ENCODE peak calls at places on chromosome 1, in seven cellular contexts. S is mammary epithelial cell, L is psoas muscle, H is Peyer's patch, E is brain microvascular endothelial cell, R is endodermal cell, F is heart right ventricle. C is an unnamed sample. For H3K27me3, the result is how much of the 10 kb centered on the place peaks cover.

GRCh38 chr1:197773856-197774255 is 1.4 kb downstream of the DENND1B start:
- DNase-seq in S (no peak), L (no peak), H (no peak), E (no peak), R (no peak), F (no peak), C (no peak)

GRCh38 chr1:216750031-216750627 is 26.9 kb upstream of the ESRRG start:
- DNase-seq in S (peak), L (no peak), H (peak), E (peak), R (peak), F (peak), C (peak)

GRCh38 chr1:26721669-26722355 is 26.0 kb downstream of the ARID1A start:
- DNase-seq in S (no peak), L (no peak), H (no peak), E (no peak), R (no peak), F (no peak), C (no peak)

GRCh38 chr1:17955302-17956285 is 152.0 kb upstream of the IGSF21 start:
- DNase-seq in S (peak), L (peak), H (no peak), E (no peak), R (no peak), F (no peak), C (no peak)

GRCh38 chr1:47675047-47675675 is 237.3 kb downstream of the FOXD2 start:
- DNase-seq in S (no peak), L (no peak), H (no peak), E (no peak), R (peak), F (no peak), C (no peak)

GRCh38 chr1:226655251-226656163 is 83.6 kb downstream of the ITPKB start:
- DNase-seq in S (no peak), L (peak), H (peak), E (no peak), R (peak), F (no peak), C (no peak)

GRCh38 chr1:9717193-9718005 is 65.9 kb downstream of the PIK3CD start:
- DNase-seq in S (no peak), L (peak), H (peak), E (no peak), R (peak), F (peak), C (no peak)

GRCh38 chr1:210685295-210685650 is 356.6 kb downstream of the HHAT start:
- DNase-seq in S (no peak), L (no peak), H (no peak), E (no peak), R (peak), F (no peak), C (no peak)

GRCh38 chr1:93591833-93592635 is 89.6 kb downstream of the BCAR3 start:
- DNase-seq in S (no peak), L (peak), H (peak), E (no peak), R (no peak), F (no peak), C (no peak)

GRCh38 chr1:236686815-236687160 is 489 bp downstream of the ACTN2 start:
- DNase-seq in S (no peak), L (peak), H (no peak), E (no peak), R (peak), F (no peak), C (no peak)

GRCh38 chr1:57489342-57490036 is 65.6 kb upstream of the DAB1 start:
- DNase-seq in S (peak), L (no peak), H (no peak), E (peak), R (no peak), F (no peak), C (peak)

GRCh38 chr1:29532285-29532684 is 296.0 kb downstream of the PTPRU start:
- DNase-seq in S (no peak), L (no peak), H (peak), E (no peak), R (peak), F (no peak), C (no peak)

DNA sequence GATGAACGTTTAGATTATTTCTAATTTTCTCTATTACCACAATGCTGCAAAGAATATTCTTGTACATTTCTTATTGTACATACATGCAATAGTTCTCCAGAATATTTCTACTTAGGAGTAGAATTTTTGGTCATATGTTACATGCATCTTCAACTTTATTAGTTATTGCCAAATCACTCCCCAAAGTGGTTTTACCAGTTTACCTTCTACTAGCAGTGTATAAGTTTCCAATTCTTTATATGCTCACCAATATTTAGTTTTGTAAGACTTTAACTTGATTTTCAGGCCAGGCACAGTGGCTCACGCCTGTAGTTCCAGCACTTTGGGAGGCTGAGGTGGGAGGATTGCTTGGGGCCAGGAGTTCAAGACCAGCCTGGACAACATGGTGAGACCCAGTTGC is 55.4 kb downstream of the SNRPE start:
- DNase-seq in S (no peak), L (no peak), H (no peak), E (no peak), R (no peak), F (no peak), C (peak)
- H3K4me3 ChIP-seq in S (no peak), L (no peak), H (no peak), E (no peak), R (no peak), F (no peak), C (no peak)

DNA sequence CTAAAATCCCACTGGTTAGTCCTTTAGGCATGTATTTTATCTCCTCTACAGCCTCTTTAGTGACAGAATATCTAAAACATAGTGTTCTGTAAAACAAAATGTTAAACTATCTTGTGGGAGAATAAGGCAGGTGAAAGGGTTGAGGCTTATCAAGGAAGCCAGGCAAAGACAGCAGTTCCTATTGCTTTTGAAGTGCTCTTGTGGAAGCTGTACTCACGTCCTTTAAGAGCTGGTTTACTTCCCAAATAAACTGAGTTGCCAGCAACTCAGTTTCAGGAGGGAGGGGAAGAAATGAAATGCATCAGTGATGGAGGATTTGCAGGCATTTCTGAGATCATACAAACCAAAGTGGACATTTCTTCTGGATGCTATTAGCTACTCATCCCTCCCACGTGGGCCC is 529.7 kb upstream of the ZRANB2 start:
- DNase-seq in S (no peak), L (no peak), H (no peak), E (no peak), R (no peak), F (no peak), C (no peak)
- H3K27me3 ChIP-seq in S (under half), L (under half), H (under half), E (under half), R (under half), F (under half), C (under half)

DNA sequence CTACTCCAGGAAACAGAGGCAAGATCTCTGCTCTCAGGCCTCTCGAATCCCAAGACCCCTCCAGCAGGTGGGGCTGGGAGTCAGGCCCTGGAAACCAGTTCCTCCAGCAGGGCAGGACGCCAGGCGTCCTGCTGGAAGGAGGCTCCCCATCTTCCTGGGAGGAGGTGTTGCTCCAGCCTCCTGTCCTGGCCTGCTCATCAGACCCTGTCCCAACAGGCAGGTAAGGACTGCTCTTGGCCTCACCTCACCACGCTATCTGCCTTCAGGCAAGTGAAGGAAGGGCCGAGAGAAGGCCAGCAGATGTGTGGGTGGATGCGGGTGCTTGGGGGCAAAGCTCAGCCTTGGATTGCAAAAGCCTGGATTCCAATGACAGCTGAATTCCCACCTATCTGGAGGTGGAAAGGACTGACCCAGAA is 82.9 kb downstream of the SSBP3 start:
- DNase-seq in S (peak), L (no peak), H (no peak), E (no peak), R (peak), F (no peak), C (peak)
- TF ChIP-seq CTCF in S (peak), L (no peak), H (peak), E (peak), R (peak), F (peak), C (peak)

GRCh38 chr1:154420172-154420571 is 15.0 kb downstream of the IL6R start:
- DNase-seq in S (peak), L (peak), H (peak), E (peak), R (peak), F (peak), C (peak)
- H3K4me3 ChIP-seq in S (no peak), L (peak), H (no peak), E (no peak), R (no peak), F (no peak), C (no peak)

DNA sequence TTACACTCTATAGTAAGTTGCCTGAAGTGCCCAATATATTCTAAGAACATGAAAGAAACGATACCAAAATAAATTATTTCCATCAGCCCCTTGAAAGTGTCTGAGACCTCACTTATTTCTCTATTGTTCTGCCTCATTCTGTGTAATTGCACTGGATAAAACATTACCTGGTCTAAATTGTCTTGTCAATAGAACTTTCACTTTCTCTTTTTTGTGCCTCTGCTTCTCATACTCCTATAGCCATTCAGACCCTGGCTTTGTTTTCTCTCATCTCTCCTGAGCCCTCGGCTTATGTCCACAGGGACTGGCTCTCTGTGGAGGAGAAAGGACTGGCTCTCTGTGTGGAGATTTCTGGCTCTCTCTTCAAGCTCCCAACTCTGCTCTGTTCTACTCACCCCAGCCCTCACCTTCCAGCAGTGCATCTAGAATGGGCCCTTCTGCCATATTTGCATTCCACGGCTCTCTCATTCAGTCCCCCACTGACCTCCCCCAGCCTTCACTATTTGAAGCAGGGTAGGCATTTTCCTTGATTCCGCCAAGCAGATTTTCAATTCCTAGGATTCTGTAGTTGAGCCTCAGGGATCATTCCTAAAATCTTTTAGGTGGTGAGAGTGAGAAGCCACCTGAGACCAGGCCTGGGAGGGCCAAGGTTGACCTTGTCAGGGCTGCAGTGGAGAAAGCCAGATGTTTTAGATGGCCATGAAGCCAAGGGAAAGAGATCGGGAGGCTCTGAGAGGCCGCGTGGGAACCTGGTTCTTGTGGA is 15.9 kb upstream of the GALNT2 start:
- DNase-seq in S (no peak), L (no peak), H (no peak), E (no peak), R (no peak), F (no peak), C (no peak)
- H3K27me3 ChIP-seq in S (under half), L (under half), H (under half), E (under half), R (under half), F (under half), C (under half)

GRCh38 chr1:246805135-246805716 is 81.0 kb downstream of the SCCPDH start:
- DNase-seq in S (no peak), L (no peak), H (no peak), E (no peak), R (no peak), F (no peak), C (no peak)

GRCh38 chr1:246814890-246815289 is 90.7 kb downstream of the SCCPDH start:
- DNase-seq in S (no peak), L (no peak), H (no peak), E (no peak), R (no peak), F (no peak), C (no peak)

GRCh38 chr1:246811985-246812384 is 87.8 kb downstream of the SCCPDH start:
- DNase-seq in S (no peak), L (no peak), H (no peak), E (no peak), R (no peak), F (no peak), C (no peak)

GRCh38 chr1:246803891-246804290 is 79.7 kb downstream of the SCCPDH start:
- DNase-seq in S (no peak), L (no peak), H (no peak), E (no peak), R (no peak), F (no peak), C (no peak)

GRCh38 chr1:246809473-246809872 is 85.3 kb downstream of the SCCPDH start:
- DNase-seq in S (no peak), L (no peak), H (no peak), E (no peak), R (no peak), F (no peak), C (no peak)
- TF ChIP-seq CTCF in S (no peak), L (no peak), H (no peak), E (peak), R (peak), F (no peak), C (no peak)

GRCh38 chr1:167936930-167937708 is at the start of gene MPC2:
- DNase-seq in S (peak), L (peak), H (peak), E (peak), R (peak), F (peak), C (peak)
- H3K4me3 ChIP-seq in S (peak), L (peak), H (peak), E (peak), R (peak), F (peak), C (peak)

DNA sequence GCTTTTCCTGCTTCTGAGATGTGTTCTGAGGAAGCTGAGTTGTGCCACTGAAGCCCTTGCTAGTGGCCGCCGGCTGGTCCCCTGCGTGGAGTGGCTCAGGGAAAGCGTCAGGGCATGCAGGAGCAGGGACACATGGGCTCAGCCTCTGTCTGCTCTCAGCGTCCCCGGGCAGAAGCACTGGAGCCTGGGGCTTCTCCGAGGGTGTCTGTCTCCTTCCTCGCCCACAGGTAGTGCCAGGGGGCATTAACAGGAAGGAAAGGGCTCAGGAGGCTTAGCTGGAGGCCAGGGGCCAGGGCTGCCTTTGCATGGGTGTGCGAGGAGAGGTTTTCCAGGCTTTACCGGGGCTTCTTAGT is 7.4 kb downstream of the PRDM16 start:
- DNase-seq in S (no peak), L (no peak), H (no peak), E (no peak), R (no peak), F (no peak), C (no peak)
- H3K27me3 ChIP-seq in S (under half), L (under half), H (under half), E (under half), R (half or more), F (under half), C (under half)

GRCh38 chr1:150484861-150485260 is 2.4 kb upstream of the TARS2 start:
- DNase-seq in S (peak), L (no peak), H (peak), E (no peak), R (no peak), F (no peak), C (peak)
- TF ChIP-seq CTCF in S (peak), L (no peak), H (peak), E (peak), R (peak), F (no peak), C (peak)

GRCh38 chr1:40712997-40713396 is 21.5 kb downstream of the NFYC start:
- DNase-seq in S (no peak), L (no peak), H (no peak), E (no peak), R (no peak), F (peak), C (no peak)

GRCh38 chr1:40709802-40710278 is 18.3 kb downstream of the NFYC start:
- DNase-seq in S (no peak), L (no peak), H (no peak), E (no peak), R (no peak), F (no peak), C (no peak)

GRCh38 chr1:40710581-40711315 is 19.2 kb downstream of the NFYC start:
- DNase-seq in S (no peak), L (no peak), H (no peak), E (no peak), R (peak), F (peak), C (no peak)

GRCh38 chr1:40711465-40712404 is 20.2 kb downstream of the NFYC start:
- DNase-seq in S (peak), L (no peak), H (no peak), E (peak), R (no peak), F (no peak), C (peak)

GRCh38 chr1:40712405-40712944 is 21.0 kb downstream of the NFYC start:
- DNase-seq in S (no peak), L (no peak), H (no peak), E (no peak), R (no peak), F (no peak), C (no peak)
- H3K4me3 ChIP-seq in S (peak), L (peak), H (no peak), E (no peak), R (peak), F (no peak), C (no peak)